ENCODE peak calls at places on chromosomes 3 and 15, in six cellular contexts. G, U, W, P, H and S are unnamed samples.

GRCh38 chr3:171282041-171282440 is 178.2 kb downstream of the TNIK start:
- DNase-seq in U (no peak), W (no peak), P (peak; percentile 88), G (no peak), H (peak; percentile 21), S (no peak)

GRCh38 chr15:34721802-34722795 is 32.7 kb downstream of the GJD2 start:
- DNase-seq in W (peak; percentile 73), U (peak; percentile 40), H (no peak), P (peak; percentile 39), G (peak; percentile 87), S (peak; percentile 36)

GRCh38 chr3:18734309-18734708 is 309.2 kb upstream of the SATB1 start:
- DNase-seq in P (no peak), G (no peak), H (no peak), W (no peak), U (no peak), S (no peak)

GRCh38 chr3:14237431-14237830 is 58.8 kb downstream of the LSM3 start:
- DNase-seq in G (no peak), P (no peak), W (peak; percentile 36), H (peak; percentile 22), U (no peak), S (no peak)

GRCh38 chr3:38029400-38030125 is at the start of gene PLCD1:
- DNase-seq in W (peak; percentile 84), G (peak; percentile 95), H (peak; percentile 80), U (no peak), P (peak; percentile 38), S (no peak)

GRCh38 chr3:168197162-168197561 is 101.4 kb upstream of the GOLIM4 start:
- DNase-seq in P (no peak), G (no peak), U (peak; percentile 4), H (no peak), W (no peak), S (no peak)

GRCh38 chr15:43912991-43913927 is 86.5 kb downstream of the WDR76 start:
- DNase-seq in G (peak; percentile 71), U (peak; percentile 97), P (peak; percentile 99), W (no peak), H (no peak), S (peak; percentile 16)

GRCh38 chr15:100633763-100634075 is 31.3 kb downstream of the ASB7 start:
- DNase-seq in H (no peak), G (no peak), U (no peak), P (no peak), W (no peak), S (no peak)

GRCh38 chr3:183254816-183255730 is 2.0 kb downstream of the B3GNT5 start:
- DNase-seq in G (no peak), W (no peak), P (peak; percentile 15), H (peak; percentile 35), U (peak; percentile 73), S (no peak)

GRCh38 chr3:12750223-12750622 is 8.8 kb downstream of the TMEM40 start:
- DNase-seq in P (peak; percentile 84), G (peak; percentile 71), W (peak; percentile 55), U (peak; percentile 69), H (no peak), S (no peak)

GRCh38 chr3:173583496-173583895 is 186.0 kb downstream of the NLGN1 start:
- DNase-seq in U (no peak), G (no peak), P (no peak), W (no peak), H (no peak), S (no peak)

GRCh38 chr15:76576526-76577279 is 240.1 kb downstream of the ISL2 start:
- DNase-seq in W (peak; percentile 79), U (no peak), P (peak; percentile 70), G (peak; percentile 90), H (peak; percentile 83), S (no peak)

GRCh38 chr15:27479232-27480140 is 508.5 kb downstream of the GABRG3 start:
- DNase-seq in P (no peak), W (no peak), H (no peak), G (no peak), U (peak; percentile 96), S (no peak)

GRCh38 chr3:122719273-122719921 is 38.8 kb downstream of the PARP14 start:
- DNase-seq in W (no peak), P (no peak), H (no peak), U (no peak), G (no peak), S (no peak)

GRCh38 chr3:122716667-122717066 is 36.0 kb downstream of the PARP14 start:
- DNase-seq in G (no peak), W (no peak), H (no peak), U (no peak), P (no peak), S (no peak)

DNA sequence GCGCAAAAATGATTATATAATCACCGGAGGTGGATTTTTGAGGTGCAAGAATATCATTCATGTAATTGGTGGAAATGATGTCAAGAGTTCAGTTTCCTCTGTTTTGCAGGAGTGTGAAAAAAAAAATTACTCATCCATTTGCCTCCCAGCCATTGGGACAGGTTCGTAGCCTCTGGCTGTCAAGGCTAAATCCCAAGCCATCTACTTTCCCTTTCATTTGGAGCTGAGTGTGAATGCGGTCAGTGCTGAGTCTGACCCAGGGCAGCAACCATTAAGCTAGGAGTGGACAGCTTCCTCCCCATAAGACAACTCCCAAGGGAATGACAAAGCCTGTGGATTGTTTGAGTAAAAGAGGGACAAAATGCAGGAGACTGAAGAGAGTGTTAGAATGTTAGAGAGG is 33.6 kb downstream of the PARP14 start:
- DNase-seq in G (no peak), U (no peak), W (no peak), H (no peak), P (no peak), S (no peak)
- H3K36me3 ChIP-seq in G (peaks cover 65% of the 10 kb centered on the region), U (peaks cover 6% of the 10 kb centered on the region), W (peaks cover 75% of the 10 kb centered on the region), H (peaks cover 17% of the 10 kb centered on the region), P (peaks cover 6% of the 10 kb centered on the region), S (peaks cover 2% of the 10 kb centered on the region)

GRCh38 chr3:73094127-73094526 is 32.7 kb downstream of the EBLN2 start:
- DNase-seq in P (no peak), H (no peak), W (no peak), G (no peak), U (peak; percentile 25), S (peak; percentile 46)
- TF ChIP-seq CTCF in P (no peak), H (no peak), W (no peak), G (no peak), U (no peak), S (peak; percentile 47)

GRCh38 chr15:59252137-59252536 is 45.5 kb downstream of the LDHAL6B start:
- DNase-seq in U (no peak), H (no peak), G (no peak), P (no peak), W (no peak), S (no peak)

GRCh38 chr15:59249816-59250215 is 43.2 kb downstream of the LDHAL6B start:
- DNase-seq in P (no peak), G (no peak), U (no peak), W (no peak), H (no peak), S (no peak)

GRCh38 chr15:59247364-59247763 is 40.7 kb downstream of the LDHAL6B start:
- DNase-seq in G (peak; percentile 72), U (peak; percentile 57), H (peak; percentile 72), P (peak; percentile 47), W (no peak), S (peak; percentile 68)

GRCh38 chr15:59250249-59250648 is 43.6 kb downstream of the LDHAL6B start:
- DNase-seq in P (no peak), H (peak; percentile 55), G (no peak), W (no peak), U (no peak), S (no peak)

GRCh38 chr15:59251001-59251845 is 44.6 kb downstream of the LDHAL6B start:
- DNase-seq in W (no peak), U (no peak), G (no peak), P (no peak), H (no peak), S (no peak)
- H3K36me3 ChIP-seq in W (peaks cover 24% of the 10 kb centered on the region), U (peaks cover 8% of the 10 kb centered on the region), G (peaks cover 17% of the 10 kb centered on the region), P (peaks cover 23% of the 10 kb centered on the region), H (no peaks in the 10 kb centered on the region), S (no peaks in the 10 kb centered on the region)

GRCh38 chr3:11045536-11045935 is 53.0 kb downstream of the SLC6A1 start:
- DNase-seq in P (no peak), G (no peak), W (no peak), H (no peak), U (no peak), S (no peak)
- TF ChIP-seq CTCF in P (no peak), G (no peak), W (no peak), H (no peak), U (no peak), S (no peak)

DNA sequence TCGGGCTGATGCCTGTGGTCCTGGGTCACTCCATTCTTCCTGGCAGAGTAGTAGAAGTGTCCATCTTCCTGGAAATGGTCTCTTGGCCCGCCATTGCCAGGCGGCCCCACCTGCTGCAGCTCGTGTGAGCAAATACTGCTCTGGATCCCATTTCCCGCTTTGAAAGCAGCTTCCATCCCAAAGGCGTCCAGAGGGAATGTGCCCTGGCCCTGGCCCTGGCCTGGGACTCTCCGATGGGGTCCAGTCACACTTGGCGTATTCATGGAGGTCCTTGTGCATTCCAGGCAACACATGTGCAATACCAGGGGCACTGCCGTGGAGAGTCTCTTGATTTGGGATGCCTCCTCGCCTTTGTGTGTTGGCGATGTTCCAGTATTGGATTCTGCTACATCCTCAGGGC is 111.1 kb downstream of the SNRPN start:
- DNase-seq in P (no peak), G (no peak), U (no peak), H (no peak), W (no peak), S (no peak)
- H3K36me3 ChIP-seq in P (peaks cover 45% of the 10 kb centered on the region), G (peaks cover 100% of the 10 kb centered on the region), U (peaks cover 1% of the 10 kb centered on the region), H (no peaks in the 10 kb centered on the region), W (peaks cover 100% of the 10 kb centered on the region), S (peaks cover 31% of the 10 kb centered on the region)

DNA sequence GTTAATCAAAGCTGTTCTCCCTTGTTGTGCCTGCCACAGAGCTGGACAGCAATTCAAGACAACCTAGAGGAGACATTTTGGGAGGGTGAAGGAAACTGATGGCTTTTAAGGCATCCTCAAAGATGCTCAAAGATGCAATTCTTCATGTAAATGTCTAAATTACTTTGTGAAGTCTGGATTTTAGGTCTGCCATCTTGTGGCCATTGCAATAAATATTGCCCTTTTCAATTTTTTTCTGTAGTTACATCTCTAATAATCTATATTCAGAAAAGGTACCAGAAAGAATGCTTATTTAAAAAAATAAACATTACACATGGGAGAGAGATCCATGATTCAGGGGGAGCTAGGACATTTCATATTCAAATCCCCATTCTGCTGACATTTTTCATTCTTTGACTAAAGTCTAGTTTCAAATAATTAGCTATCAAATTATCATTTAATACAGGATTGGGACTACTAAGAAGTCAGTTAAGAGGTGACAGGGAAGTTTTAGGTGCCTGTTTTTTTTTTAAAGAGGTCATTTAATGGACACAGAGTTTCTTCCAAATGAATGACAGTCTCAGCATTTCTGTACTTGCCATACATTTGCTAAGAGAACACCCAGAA is 259.8 kb upstream of the WNT5A start:
- DNase-seq in G (no peak), W (no peak), U (peak; percentile 22), P (no peak), H (no peak), S (no peak)
- TF ChIP-seq CTCF in G (peak; percentile 17), W (peak; percentile 54), U (no peak), P (peak; percentile 51), H (peak; percentile 13), S (peak; percentile 24)

GRCh38 chr3:33829720-33830119 is 31.3 kb downstream of the PDCD6IP start:
- DNase-seq in H (no peak), P (no peak), G (no peak), W (no peak), U (no peak), S (no peak)
- H3K36me3 ChIP-seq in H (no peaks in the 10 kb centered on the region), P (peaks cover 29% of the 10 kb centered on the region), G (peaks cover 46% of the 10 kb centered on the region), W (peaks cover 64% of the 10 kb centered on the region), U (peaks cover 6% of the 10 kb centered on the region), S (no peaks in the 10 kb centered on the region)